ENCODE peak calls at places on chromosomes 3 and 15, in six cellular contexts. N, T, Q, V, S and L are unnamed samples.

GRCh38 chr15:87764461-87765236 is 491.9 kb downstream of the NTRK3 start:
- DNase-seq in N (no peak), T (no peak), Q (no peak), V (no peak), S (no peak), L (no peak)

GRCh38 chr15:41870689-41871081 is 23.2 kb downstream of the SPTBN5 start:
- DNase-seq in N (no peak), T (no peak), Q (no peak), V (no peak), S (no peak), L (no peak)

GRCh38 chr3:124007186-124007585 is 15.3 kb upstream of the ROPN1 start:
- DNase-seq in N (no peak), T (no peak), Q (no peak), V (no peak), S (no peak), L (no peak)

GRCh38 chr3:157094751-157095480 is 65.0 kb downstream of the CCNL1 start:
- DNase-seq in N (no peak), T (no peak), Q (no peak), V (no peak), S (no peak), L (no peak)

GRCh38 chr3:4885322-4885721 is 93.9 kb upstream of the BHLHE40 start:
- DNase-seq in N (no peak), T (no peak), Q (no peak), V (no peak), S (no peak), L (no peak)

GRCh38 chr3:30042274-30042859 is 564.0 kb upstream of the TGFBR2 start:
- DNase-seq in N (peak; percentile 69), T (peak; percentile 41), Q (peak; percentile 57), V (peak; percentile 23), S (peak; percentile 55), L (no peak)

GRCh38 chr3:12870942-12871341 is 29.6 kb upstream of the RPL32 start:
- DNase-seq in N (no peak), T (no peak), Q (no peak), V (peak; percentile 68), S (peak; percentile 44), L (no peak)

GRCh38 chr3:188432826-188433525 is 279.0 kb downstream of the LPP start:
- DNase-seq in N (peak; percentile 25), T (no peak), Q (no peak), V (no peak), S (peak; percentile 45), L (no peak)

GRCh38 chr15:67109141-67110034 is 44.0 kb downstream of the SMAD3 start:
- DNase-seq in N (peak; percentile 71), T (peak; percentile 88), Q (no peak), V (peak; percentile 62), S (no peak), L (no peak)

GRCh38 chr15:48722764-48723661 is 77.5 kb upstream of the FBN1 start:
- DNase-seq in N (no peak), T (peak; percentile 15), Q (no peak), V (no peak), S (no peak), L (no peak)

GRCh38 chr3:54830658-54831057 is 97.2 kb downstream of the LRTM1 start:
- DNase-seq in N (no peak), T (peak; percentile 10), Q (peak; percentile 69), V (no peak), S (no peak), L (no peak)

GRCh38 chr15:78915341-78916087 is 29.3 kb downstream of the CTSH start:
- DNase-seq in N (peak; percentile 70), T (no peak), Q (no peak), V (peak; percentile 52), S (no peak), L (no peak)

GRCh38 chr15:75232252-75232813 is 25.8 kb upstream of the GOLGA6C start:
- DNase-seq in N (no peak), T (no peak), Q (no peak), V (no peak), S (no peak), L (no peak)

GRCh38 chr15:85581495-85581894 is 201.1 kb downstream of the AKAP13 start:
- DNase-seq in N (peak; percentile 38), T (no peak), Q (no peak), V (peak; percentile 68), S (peak; percentile 58), L (no peak)

GRCh38 chr3:41682996-41683395 is 278.9 kb downstream of the ULK4 start:
- DNase-seq in N (no peak), T (no peak), Q (no peak), V (no peak), S (no peak), L (no peak)

GRCh38 chr3:38227989-38228388 is 37.6 kb upstream of the SLC22A13 start:
- DNase-seq in N (no peak), T (no peak), Q (no peak), V (no peak), S (no peak), L (no peak)

GRCh38 chr3:111737712-111738097 is 121.4 kb upstream of the PHLDB2 start:
- DNase-seq in N (peak; percentile 91), T (no peak), Q (no peak), V (peak; percentile 64), S (peak; percentile 76), L (no peak)

GRCh38 chr15:25543156-25543555 is 104.3 kb upstream of the UBE3A start:
- DNase-seq in N (peak; percentile 52), T (no peak), Q (no peak), V (peak; percentile 29), S (no peak), L (no peak)

GRCh38 chr3:181703701-181704420 is 7.9 kb upstream of the SOX2 start:
- DNase-seq in N (no peak), T (no peak), Q (peak; percentile 79), V (no peak), S (peak; percentile 43), L (no peak)

GRCh38 chr3:133956333-133956732 is 60.7 kb upstream of the RAB6B start:
- DNase-seq in N (no peak), T (no peak), Q (no peak), V (no peak), S (no peak), L (no peak)

GRCh38 chr3:157532529-157533297 is 29.5 kb upstream of the VEPH1 start:
- DNase-seq in N (no peak), T (peak; percentile 58), Q (no peak), V (no peak), S (no peak), L (no peak)

GRCh38 chr15:39579487-39580116 is 1.3 kb upstream of the THBS1 start:
- DNase-seq in N (peak; percentile 79), T (peak; percentile 62), Q (peak; percentile 78), V (peak; percentile 62), S (peak; percentile 75), L (no peak)

GRCh38 chr3:125163739-125164601 is 48.6 kb downstream of the SLC12A8 start:
- DNase-seq in N (no peak), T (no peak), Q (no peak), V (no peak), S (peak; percentile 71), L (no peak)

GRCh38 chr3:74531491-74531890 is 83.0 kb downstream of the CNTN3 start:
- DNase-seq in N (no peak), T (no peak), Q (no peak), V (no peak), S (no peak), L (no peak)

GRCh38 chr15:40122239-40122638 is 13.6 kb upstream of the BMF start:
- DNase-seq in N (no peak), T (no peak), Q (peak; percentile 37), V (no peak), S (no peak), L (no peak)

GRCh38 chr3:190088890-190089289 is 31.8 kb downstream of the P3H2 start:
- DNase-seq in N (no peak), T (no peak), Q (no peak), V (no peak), S (no peak), L (no peak)

GRCh38 chr15:41022487-41023090 is 69.3 kb downstream of the CHAC1 start:
- DNase-seq in N (no peak), T (peak; percentile 31), Q (peak; percentile 58), V (peak; percentile 17), S (peak; percentile 32), L (no peak)

GRCh38 chr3:171700653-171701052 is 109.6 kb downstream of the PLD1 start:
- DNase-seq in N (no peak), T (no peak), Q (no peak), V (no peak), S (no peak), L (no peak)
- TF ChIP-seq POLR2A in N (no peak), T (no peak), Q (no peak), V (no peak), S (no peak), L (no peak)

GRCh38 chr3:170228093-170228766 is 6.0 kb downstream of the PRKCI start:
- DNase-seq in N (no peak), T (no peak), Q (no peak), V (no peak), S (no peak), L (no peak)
- H3K27ac ChIP-seq in N (no peak overlapping the region), T (peak overlapping the region; percentile 19), Q (no peak overlapping the region), V (no peak overlapping the region), S (no peak overlapping the region), L (peak overlapping the region; percentile 35)

DNA sequence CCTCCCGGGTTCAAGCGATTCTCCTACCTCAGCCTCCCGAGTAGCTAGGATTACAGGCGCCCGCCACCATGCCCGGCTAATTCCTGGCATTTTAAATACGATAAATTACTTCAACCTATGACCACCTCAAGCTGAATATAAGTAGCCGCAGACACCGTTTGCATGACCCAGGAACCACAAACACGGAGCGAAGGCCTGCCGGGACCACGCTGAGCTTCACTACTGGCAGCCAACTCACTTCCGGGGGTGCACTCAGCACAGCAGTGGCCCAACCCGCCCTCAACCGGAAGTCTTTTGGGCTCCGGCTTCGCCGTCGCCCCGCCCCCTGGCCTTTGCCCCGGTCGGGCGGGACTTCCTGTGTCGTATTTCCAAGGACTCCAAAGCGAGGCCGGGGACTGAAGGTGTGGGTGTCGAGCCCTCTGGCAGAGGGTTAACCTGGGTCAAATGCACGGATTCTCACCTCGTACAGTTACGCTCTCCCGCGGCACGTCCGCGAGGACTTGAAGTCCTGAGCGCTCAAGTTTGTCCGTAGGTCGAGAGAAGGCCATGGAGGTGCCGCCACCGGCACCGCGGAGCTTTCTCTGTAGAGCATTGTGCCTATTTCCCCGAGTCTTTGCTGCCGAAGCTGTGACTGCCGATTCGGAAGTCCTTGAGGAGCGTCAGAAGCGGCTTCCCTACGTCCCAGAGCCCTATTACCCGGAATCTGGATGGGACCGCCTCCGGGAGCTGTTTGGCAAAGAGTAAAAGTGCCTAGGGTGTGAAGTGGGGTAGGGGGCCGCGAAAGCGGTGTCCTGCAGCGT is at the start of gene TIMMDC1:
- DNase-seq in N (peak; percentile 97), T (peak; percentile 98), Q (peak; percentile 94), V (peak; percentile 98), S (peak; percentile 97), L (peak; percentile 75)
- TF ChIP-seq POLR2A in N (peak; percentile 80), T (peak; percentile 82), Q (peak; percentile 96), V (peak; percentile 72), S (no peak), L (peak; percentile 77)

DNA sequence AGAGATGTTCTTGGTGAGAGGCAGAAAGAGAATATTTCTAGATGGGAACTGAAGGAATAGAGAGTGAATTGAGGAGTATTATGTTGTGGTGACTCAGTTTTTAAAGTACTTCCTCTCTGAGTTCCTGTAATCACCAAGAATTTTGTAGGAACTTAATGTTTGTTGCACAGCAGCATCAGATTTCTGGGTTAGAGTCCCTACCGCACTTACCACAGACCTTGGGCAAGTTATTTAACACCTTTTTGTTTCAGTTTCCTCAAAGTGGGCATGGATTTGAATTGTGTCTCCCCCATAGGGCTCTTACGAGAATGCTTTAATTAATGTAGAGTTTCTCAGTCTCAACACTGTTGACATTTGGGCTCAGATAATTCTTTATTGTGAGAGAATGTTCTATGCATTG is 22.3 kb upstream of the SCAANT1 start:
- DNase-seq in N (no peak), T (no peak), Q (no peak), V (no peak), S (no peak), L (no peak)
- H3K27ac ChIP-seq in N (no peak overlapping the region), T (no peak overlapping the region), Q (no peak overlapping the region), V (no peak overlapping the region), S (no peak overlapping the region), L (no peak overlapping the region)